ENCODE peak calls at places on chromosomes 11 and 22, in four cellular contexts. G is body of pancreas, W is lower lobe of right lung, N is NB4. K is an unnamed sample.

GRCh38 chr22:22394589-22394988 is 114.0 kb downstream of the ZNF280B start:
- DNase-seq in W (no peak), N (no peak), G (no peak), K (no peak)

GRCh38 chr11:64611961-64612646 is 21.1 kb downstream of the SLC22A12 start:
- DNase-seq in N (peak; percentile 81), G (no peak), W (no peak), K (no peak)

GRCh38 chr11:114762437-114762836 is 84.1 kb downstream of the NXPE2 start:
- DNase-seq in N (peak; percentile 59), W (peak; percentile 58), G (peak; percentile 65), K (peak; percentile 70)

GRCh38 chr11:122751298-122752070 is 86.8 kb upstream of the CRTAM start:
- DNase-seq in W (no peak), G (no peak), N (peak; percentile 61), K (no peak)

GRCh38 chr11:117544431-117544830 is 216.8 kb downstream of the CEP164 start:
- DNase-seq in W (peak; percentile 7), G (no peak), N (no peak), K (no peak)

GRCh38 chr11:8757047-8757446 is 74.5 kb downstream of the RPL27A start:
- DNase-seq in W (no peak), G (no peak), N (no peak), K (no peak)

GRCh38 chr11:13880719-13881118 is 81.8 kb upstream of the SPON1 start:
- DNase-seq in G (no peak), N (no peak), W (no peak), K (no peak)

GRCh38 chr11:71153005-71153395 is 99.4 kb downstream of the SHANK2 start:
- DNase-seq in G (peak; percentile 34), W (no peak), N (peak; percentile 44), K (peak; percentile 49)

GRCh38 chr11:1409108-1409851 is 19.5 kb downstream of the BRSK2 start:
- DNase-seq in N (no peak), G (peak; percentile 94), W (no peak), K (no peak)

GRCh38 chr11:73648629-73649046 is 2.3 kb downstream of the PLEKHB1 start:
- DNase-seq in G (no peak), W (no peak), N (peak; percentile 46), K (no peak)

GRCh38 chr22:44357962-44358553 is 45.3 kb upstream of the SHISAL1 start:
- DNase-seq in G (no peak), N (no peak), W (peak; percentile 38), K (peak; percentile 68)

GRCh38 chr11:64382586-64382985 is 23.6 kb downstream of the RPS6KA4 start:
- DNase-seq in W (no peak), G (no peak), N (no peak), K (no peak)

GRCh38 chr11:125390949-125391348 is 105.1 kb downstream of the FEZ1 start:
- DNase-seq in G (no peak), N (no peak), W (no peak), K (peak; percentile 63)

GRCh38 chr11:130666781-130667251 is 218.4 kb downstream of the ADAMTS15 start:
- DNase-seq in W (no peak), N (peak; percentile 26), G (no peak), K (peak; percentile 28)

GRCh38 chr11:933002-933820 is 7.5 kb downstream of the AP2A2 start:
- DNase-seq in N (no peak), G (no peak), W (no peak), K (peak; percentile 42)

GRCh38 chr22:25030636-25031035 is 78.1 kb downstream of the KIAA1671 start:
- DNase-seq in N (no peak), W (no peak), G (peak; percentile 13), K (no peak)

GRCh38 chr11:119538748-119539147 is 115.8 kb upstream of the THY1 start:
- DNase-seq in W (no peak), N (peak; percentile 96), G (peak; percentile 6), K (peak; percentile 28)

GRCh38 chr11:45045692-45046471 is 95.2 kb upstream of the TP53I11 start:
- DNase-seq in N (peak; percentile 79), W (peak; percentile 74), G (peak; percentile 57), K (peak; percentile 81)

GRCh38 chr11:44943696-44944095 is 7.0 kb downstream of the TP53I11 start:
- DNase-seq in W (no peak), N (no peak), G (peak; percentile 48), K (no peak)

GRCh38 chr22:19463491-19464469 is 15.2 kb downstream of the UFD1 start:
- DNase-seq in W (no peak), N (no peak), G (peak; percentile 18), K (peak; percentile 90)

GRCh38 chr11:60914620-60915249 is 777 bp downstream of the TMEM109 start:
- DNase-seq in N (peak; percentile 70), W (no peak), G (peak; percentile 32), K (peak; percentile 20)

GRCh38 chr22:19175026-19175601 is 3.4 kb downstream of the SLC25A1 start:
- DNase-seq in W (no peak), G (no peak), N (no peak), K (no peak)

GRCh38 chr11:115985896-115986295 is 481.7 kb upstream of the CADM1 start:
- DNase-seq in G (no peak), N (no peak), W (no peak), K (no peak)

GRCh38 chr11:8757533-8757932 is 74.9 kb downstream of the RPL27A start:
- DNase-seq in G (no peak), W (no peak), N (no peak), K (no peak)

GRCh38 chr11:78822931-78823423 is 248.3 kb upstream of the NARS2 start:
- DNase-seq in W (peak; percentile 77), G (no peak), N (no peak), K (no peak)

GRCh38 chr22:23499845-23500500 is 80.1 kb downstream of the IGLL1 start:
- DNase-seq in N (no peak), G (no peak), W (peak; percentile 7), K (no peak)

GRCh38 chr11:86047275-86047991 is 21.5 kb downstream of the PICALM start:
- DNase-seq in N (peak; percentile 87), W (no peak), G (no peak), K (peak; percentile 58)

GRCh38 chr11:106001304-106002012 is 20.6 kb downstream of the MSANTD4 start:
- DNase-seq in W (no peak), G (no peak), N (no peak), K (no peak)

GRCh38 chr11:1121343-1122331 is 36.1 kb upstream of the MUC5AC start:
- DNase-seq in W (peak; percentile 41), G (no peak), N (no peak), K (peak; percentile 7)

GRCh38 chr22:50531546-50532352 is 1.9 kb upstream of the TYMP start:
- DNase-seq in N (peak; percentile 77), W (peak; percentile 91), G (peak; percentile 82), K (peak; percentile 82)

GRCh38 chr22:50530280-50530856 is 556 bp upstream of the TYMP start:
- DNase-seq in N (peak; percentile 84), G (peak; percentile 78), W (peak; percentile 94), K (peak; percentile 89)

GRCh38 chr22:50532353-50532700 is 2.5 kb upstream of the TYMP start:
- DNase-seq in N (no peak), W (peak; percentile 74), G (no peak), K (no peak)

GRCh38 chr22:50529416-50530279 is at the start of gene TYMP:
- DNase-seq in G (peak; percentile 65), N (no peak), W (peak; percentile 90), K (no peak)

DNA sequence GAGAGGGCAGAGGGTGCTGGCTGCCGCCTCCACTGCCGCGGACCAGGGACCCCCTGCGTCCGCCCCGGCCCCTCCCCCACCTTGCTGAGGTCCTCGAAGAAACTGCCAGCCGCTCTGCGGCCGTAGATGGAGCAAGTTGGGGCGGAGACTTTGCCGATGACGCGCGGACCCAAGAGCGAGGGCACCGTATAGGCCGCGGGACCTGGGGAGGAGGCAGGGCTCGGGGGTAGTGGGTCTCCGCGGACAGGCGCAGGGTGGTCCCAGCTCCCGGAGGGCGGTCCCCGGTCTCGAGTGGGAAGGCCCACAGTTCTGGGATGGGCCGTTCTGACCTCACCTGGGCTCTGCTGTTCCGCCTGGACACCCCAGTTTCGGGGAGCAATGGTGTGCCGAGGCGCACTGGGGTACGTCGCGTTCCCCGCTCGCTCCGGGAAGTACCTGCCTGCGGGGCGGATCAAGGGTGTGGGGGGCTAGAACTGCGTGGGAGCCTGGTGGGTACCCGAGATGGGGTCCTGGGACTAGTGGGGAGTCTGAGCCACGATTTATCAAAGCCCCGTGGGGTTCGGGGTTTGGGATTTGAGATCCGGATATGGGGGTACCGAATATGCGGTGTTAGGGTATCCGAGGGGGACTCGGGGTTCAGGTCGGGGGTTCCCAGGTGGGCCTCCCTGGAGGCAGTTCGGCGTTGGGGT is 1.2 kb upstream of the TYMP start:
- DNase-seq in N (peak; percentile 93), W (peak; percentile 96), G (peak; percentile 86), K (peak; percentile 93)
- H3K4me3 ChIP-seq in N (peak overlapping the region; percentile 73), W (peak overlapping the region; percentile 79), G (no peak overlapping the region), K (peak overlapping the region; percentile 83)

GRCh38 chr22:17131686-17132085 is 10.5 kb upstream of the TMEM121B start:
- DNase-seq in W (no peak), N (no peak), G (no peak), K (no peak)
- TF ChIP-seq CTCF in W (no peak), N (no peak), G (no peak), K (no peak)

GRCh38 chr11:69643646-69644045 is 2.7 kb downstream of the CCND1 start:
- DNase-seq in N (no peak), W (no peak), G (no peak), K (no peak)

GRCh38 chr11:69644962-69645675 is 4.2 kb downstream of the CCND1 start:
- DNase-seq in N (no peak), W (no peak), G (no peak), K (no peak)

GRCh38 chr11:69642913-69643632 is 2.1 kb downstream of the CCND1 start:
- DNase-seq in N (peak; percentile 92), G (peak; percentile 73), W (peak; percentile 85), K (peak; percentile 81)

GRCh38 chr11:69645801-69646492 is 5.0 kb downstream of the CCND1 start:
- DNase-seq in W (no peak), N (no peak), G (peak; percentile 46), K (no peak)

GRCh38 chr11:69644071-69644961 is 3.4 kb downstream of the CCND1 start:
- DNase-seq in N (no peak), G (peak; percentile 71), W (peak; percentile 92), K (peak; percentile 94)
- H3K4me3 ChIP-seq in N (no peak overlapping the region), G (no peak overlapping the region), W (peak overlapping the region; percentile 80), K (peak overlapping the region; percentile 36)

GRCh38 chr11:129658558-129658882 is 157.1 kb upstream of the TMEM45B start:
- DNase-seq in W (no peak), N (no peak), G (no peak), K (no peak)
- TF ChIP-seq CTCF in W (no peak), N (no peak), G (no peak), K (no peak)

GRCh38 chr22:36455571-36456458 is 25.6 kb downstream of the TXN2 start:
- DNase-seq in G (peak; percentile 55), N (no peak), W (no peak), K (no peak)
- H3K4me3 ChIP-seq in G (no peak overlapping the region), N (no peak overlapping the region), W (peak overlapping the region; percentile 59), K (no peak overlapping the region)

GRCh38 chr22:30635273-30636225 is at the start of gene SLC35E4:
- DNase-seq in G (peak; percentile 94), W (peak; percentile 94), N (peak; percentile 90), K (peak; percentile 90)
- TF ChIP-seq CTCF in G (no peak), W (no peak), N (no peak), K (peak; percentile 33)

K was measured in fibroblast of villous mesenchyme.